ENCODE peak calls at places on chromosomes 4 and X, in eight cellular contexts. One of them, this sample, is unnamed.

GRCh38 chr4:185011408-185011807 is 6.9 kb upstream of the HELT start:
- DNase-seq in kidney epithelial cell: no peak
- DNase-seq in uterus: no peak
- DNase-seq in neural progenitor cell: peak; percentile 75
- DNase-seq in hepatocyte: peak; percentile 43
- DNase-seq in MCF 10A: peak; percentile 43
- DNase-seq in choroid plexus epithelial cell: no peak
- DNase-seq in DND-41: peak; percentile 45
- DNase-seq in this sample: peak; percentile 72

GRCh38 chrX:118974088-118974907 is at the start of gene LONRF3:
- DNase-seq in neural progenitor cell: peak; percentile 27
- DNase-seq in kidney epithelial cell: no peak
- DNase-seq in choroid plexus epithelial cell: peak; percentile 51
- DNase-seq in uterus: peak; percentile 76
- DNase-seq in MCF 10A: peak; percentile 62
- DNase-seq in hepatocyte: peak; percentile 74
- DNase-seq in DND-41: no peak
- DNase-seq in this sample: peak; percentile 39

GRCh38 chr4:170875868-170876267 is 786.1 kb upstream of the AADAT start:
- DNase-seq in DND-41: no peak
- DNase-seq in kidney epithelial cell: no peak
- DNase-seq in hepatocyte: peak; percentile 8
- DNase-seq in choroid plexus epithelial cell: peak; percentile 13
- DNase-seq in uterus: no peak
- DNase-seq in MCF 10A: peak; percentile 13
- DNase-seq in neural progenitor cell: peak; percentile 27
- DNase-seq in this sample: no peak

GRCh38 chr4:77821775-77822174 is 2.6 kb upstream of the CNOT6L start:
- DNase-seq in uterus: no peak
- DNase-seq in MCF 10A: no peak
- DNase-seq in choroid plexus epithelial cell: no peak
- DNase-seq in hepatocyte: no peak
- DNase-seq in DND-41: peak; percentile 21
- DNase-seq in kidney epithelial cell: no peak
- DNase-seq in neural progenitor cell: no peak
- DNase-seq in this sample: no peak

GRCh38 chr4:143512978-143513313 is 556 bp upstream of the SMARCA5 start:
- DNase-seq in DND-41: no peak
- DNase-seq in MCF 10A: no peak
- DNase-seq in neural progenitor cell: no peak
- DNase-seq in uterus: no peak
- DNase-seq in hepatocyte: no peak
- DNase-seq in choroid plexus epithelial cell: no peak
- DNase-seq in kidney epithelial cell: no peak
- DNase-seq in this sample: no peak

GRCh38 chr4:8016527-8016926 is 76.9 kb upstream of the AFAP1 start:
- DNase-seq in hepatocyte: no peak
- DNase-seq in MCF 10A: no peak
- DNase-seq in choroid plexus epithelial cell: no peak
- DNase-seq in neural progenitor cell: no peak
- DNase-seq in uterus: no peak
- DNase-seq in DND-41: no peak
- DNase-seq in kidney epithelial cell: no peak
- DNase-seq in this sample: no peak

GRCh38 chrX:154013614-154014360 is 5.9 kb downstream of the IRAK1 start:
- DNase-seq in DND-41: peak; percentile 55
- DNase-seq in hepatocyte: peak; percentile 56
- DNase-seq in choroid plexus epithelial cell: peak; percentile 36
- DNase-seq in MCF 10A: peak; percentile 32
- DNase-seq in uterus: peak; percentile 46
- DNase-seq in neural progenitor cell: peak; percentile 59
- DNase-seq in kidney epithelial cell: no peak
- DNase-seq in this sample: peak; percentile 60

GRCh38 chr4:82284475-82284857 is 89.3 kb downstream of the HNRNPD start:
- DNase-seq in DND-41: no peak
- DNase-seq in hepatocyte: peak; percentile 24
- DNase-seq in uterus: no peak
- DNase-seq in neural progenitor cell: no peak
- DNase-seq in MCF 10A: no peak
- DNase-seq in choroid plexus epithelial cell: no peak
- DNase-seq in kidney epithelial cell: no peak
- DNase-seq in this sample: no peak

GRCh38 chrX:120749141-120749846 is 119.4 kb upstream of the C1GALT1C1 start:
- DNase-seq in hepatocyte: no peak
- DNase-seq in choroid plexus epithelial cell: no peak
- DNase-seq in neural progenitor cell: no peak
- DNase-seq in DND-41: peak; percentile 80
- DNase-seq in MCF 10A: no peak
- DNase-seq in kidney epithelial cell: no peak
- DNase-seq in uterus: no peak
- DNase-seq in this sample: peak; percentile 5

GRCh38 chrX:38770152-38770551 is 31.1 kb upstream of the MID1IP1 start:
- DNase-seq in neural progenitor cell: no peak
- DNase-seq in uterus: no peak
- DNase-seq in hepatocyte: peak; percentile 9
- DNase-seq in kidney epithelial cell: no peak
- DNase-seq in MCF 10A: no peak
- DNase-seq in DND-41: no peak
- DNase-seq in choroid plexus epithelial cell: no peak
- DNase-seq in this sample: no peak

GRCh38 chr4:184437988-184438774 is 36.2 kb downstream of the IRF2 start:
- DNase-seq in MCF 10A: no peak
- DNase-seq in kidney epithelial cell: no peak
- DNase-seq in uterus: no peak
- DNase-seq in DND-41: no peak
- DNase-seq in choroid plexus epithelial cell: peak; percentile 26
- DNase-seq in neural progenitor cell: no peak
- DNase-seq in hepatocyte: no peak
- DNase-seq in this sample: no peak

GRCh38 chr4:15444879-15445576 is 17.2 kb downstream of the C1QTNF7 start:
- DNase-seq in neural progenitor cell: no peak
- DNase-seq in hepatocyte: no peak
- DNase-seq in uterus: no peak
- DNase-seq in MCF 10A: no peak
- DNase-seq in choroid plexus epithelial cell: no peak
- DNase-seq in DND-41: no peak
- DNase-seq in kidney epithelial cell: no peak
- DNase-seq in this sample: no peak

GRCh38 chrX:122945328-122945727 is 238.8 kb upstream of the GRIA3 start:
- DNase-seq in neural progenitor cell: no peak
- DNase-seq in uterus: no peak
- DNase-seq in MCF 10A: peak; percentile 39
- DNase-seq in DND-41: no peak
- DNase-seq in hepatocyte: no peak
- DNase-seq in choroid plexus epithelial cell: no peak
- DNase-seq in kidney epithelial cell: no peak
- DNase-seq in this sample: no peak

GRCh38 chrX:54891573-54891972 is 29.1 kb upstream of the TRO start:
- DNase-seq in DND-41: peak; percentile 28
- DNase-seq in choroid plexus epithelial cell: peak; percentile 67
- DNase-seq in neural progenitor cell: peak; percentile 54
- DNase-seq in uterus: no peak
- DNase-seq in MCF 10A: peak; percentile 56
- DNase-seq in kidney epithelial cell: no peak
- DNase-seq in hepatocyte: peak; percentile 30
- DNase-seq in this sample: peak; percentile 3

GRCh38 chrX:39853417-39853816 is 244.3 kb downstream of the BCOR start:
- DNase-seq in DND-41: no peak
- DNase-seq in choroid plexus epithelial cell: no peak
- DNase-seq in MCF 10A: no peak
- DNase-seq in hepatocyte: no peak
- DNase-seq in uterus: no peak
- DNase-seq in kidney epithelial cell: no peak
- DNase-seq in neural progenitor cell: no peak
- DNase-seq in this sample: no peak

GRCh38 chr4:80045831-80046230 is 27.2 kb downstream of the ANTXR2 start:
- DNase-seq in choroid plexus epithelial cell: peak; percentile 91
- DNase-seq in DND-41: no peak
- DNase-seq in uterus: no peak
- DNase-seq in kidney epithelial cell: no peak
- DNase-seq in hepatocyte: no peak
- DNase-seq in neural progenitor cell: no peak
- DNase-seq in MCF 10A: no peak
- DNase-seq in this sample: no peak

GRCh38 chr4:86595426-86595805 is 1.3 kb downstream of the PTPN13 start:
- DNase-seq in kidney epithelial cell: no peak
- DNase-seq in uterus: no peak
- DNase-seq in hepatocyte: peak; percentile 30
- DNase-seq in neural progenitor cell: peak; percentile 36
- DNase-seq in choroid plexus epithelial cell: no peak
- DNase-seq in MCF 10A: peak; percentile 62
- DNase-seq in DND-41: no peak
- DNase-seq in this sample: peak; percentile 15

GRCh38 chr4:140556372-140557085 is 12.2 kb downstream of the UCP1 start:
- DNase-seq in hepatocyte: no peak
- DNase-seq in MCF 10A: no peak
- DNase-seq in DND-41: no peak
- DNase-seq in neural progenitor cell: no peak
- DNase-seq in choroid plexus epithelial cell: no peak
- DNase-seq in uterus: no peak
- DNase-seq in kidney epithelial cell: no peak
- DNase-seq in this sample: no peak

GRCh38 chrX:25007059-25008053 is 8.4 kb downstream of the ARX start:
- DNase-seq in neural progenitor cell: peak; percentile 67
- DNase-seq in choroid plexus epithelial cell: no peak
- DNase-seq in kidney epithelial cell: no peak
- DNase-seq in DND-41: no peak
- DNase-seq in MCF 10A: no peak
- DNase-seq in uterus: no peak
- DNase-seq in hepatocyte: no peak
- DNase-seq in this sample: peak; percentile 62

GRCh38 chr4:15336410-15337184 is 91.2 kb upstream of the C1QTNF7 start:
- DNase-seq in DND-41: no peak
- DNase-seq in MCF 10A: peak; percentile 26
- DNase-seq in hepatocyte: no peak
- DNase-seq in choroid plexus epithelial cell: peak; percentile 90
- DNase-seq in neural progenitor cell: no peak
- DNase-seq in kidney epithelial cell: peak; percentile 84
- DNase-seq in uterus: no peak
- DNase-seq in this sample: no peak

GRCh38 chrX:43847352-43847751 is 34.9 kb downstream of the MAOB start:
- DNase-seq in choroid plexus epithelial cell: no peak
- DNase-seq in MCF 10A: no peak
- DNase-seq in neural progenitor cell: no peak
- DNase-seq in hepatocyte: no peak
- DNase-seq in kidney epithelial cell: no peak
- DNase-seq in uterus: no peak
- DNase-seq in DND-41: no peak
- DNase-seq in this sample: no peak

GRCh38 chrX:13177921-13178320 is 133.5 kb upstream of the FAM9C start:
- DNase-seq in uterus: no peak
- DNase-seq in DND-41: peak; percentile 74
- DNase-seq in choroid plexus epithelial cell: no peak
- DNase-seq in kidney epithelial cell: no peak
- DNase-seq in MCF 10A: no peak
- DNase-seq in hepatocyte: no peak
- DNase-seq in neural progenitor cell: no peak
- DNase-seq in this sample: no peak

GRCh38 chr4:146340798-146341197 is 126.5 kb downstream of the REELD1 start:
- DNase-seq in hepatocyte: no peak
- DNase-seq in uterus: no peak
- DNase-seq in kidney epithelial cell: no peak
- DNase-seq in choroid plexus epithelial cell: peak; percentile 53
- DNase-seq in neural progenitor cell: no peak
- DNase-seq in MCF 10A: peak; percentile 33
- DNase-seq in DND-41: no peak
- DNase-seq in this sample: no peak

GRCh38 chr4:71379126-71379525 is 40.3 kb downstream of the SLC4A4 start:
- DNase-seq in kidney epithelial cell: no peak
- DNase-seq in MCF 10A: no peak
- DNase-seq in uterus: no peak
- DNase-seq in choroid plexus epithelial cell: no peak
- DNase-seq in neural progenitor cell: no peak
- DNase-seq in hepatocyte: no peak
- DNase-seq in DND-41: no peak
- DNase-seq in this sample: no peak

DNA sequence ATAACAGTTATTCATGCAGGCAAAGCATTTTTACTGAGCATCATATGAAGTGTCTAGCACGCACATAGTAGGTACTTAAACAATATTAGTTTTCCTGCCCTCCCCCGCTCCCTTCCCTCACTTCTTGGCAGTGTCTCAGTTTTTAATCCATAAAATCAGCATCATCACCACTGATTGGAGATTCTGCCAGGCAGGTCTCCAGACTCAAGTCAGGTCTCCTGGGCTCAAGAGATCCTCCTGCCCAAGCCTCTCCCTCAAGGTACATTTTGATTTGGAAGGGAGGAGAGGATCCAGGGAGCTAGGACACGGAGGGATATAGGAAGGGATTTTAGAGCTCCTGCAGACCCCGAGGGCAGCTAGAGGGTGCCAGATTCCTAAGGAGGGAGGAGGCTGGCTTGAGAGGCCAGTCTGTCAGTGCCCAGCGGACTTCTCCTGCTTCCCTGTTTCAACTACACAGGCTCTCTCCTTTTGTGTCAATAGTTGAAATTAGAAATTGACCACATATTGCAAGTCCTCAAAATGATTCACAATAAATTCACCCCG is 4.4 kb upstream of the FAT1 start:
- DNase-seq in hepatocyte: peak; percentile 35
- DNase-seq in neural progenitor cell: peak; percentile 75
- DNase-seq in DND-41: no peak
- DNase-seq in MCF 10A: peak; percentile 69
- DNase-seq in uterus: no peak
- DNase-seq in kidney epithelial cell: no peak
- DNase-seq in choroid plexus epithelial cell: peak; percentile 47
- DNase-seq in this sample: peak; percentile 29
- TF ChIP-seq CTCF in hepatocyte: peak; percentile 29
- TF ChIP-seq CTCF in neural progenitor cell: peak; percentile 42
- TF ChIP-seq CTCF in DND-41: no peak
- TF ChIP-seq CTCF in MCF 10A: no peak
- TF ChIP-seq CTCF in uterus: no peak
- TF ChIP-seq CTCF in kidney epithelial cell: peak; percentile 41
- TF ChIP-seq CTCF in choroid plexus epithelial cell: peak; percentile 35
- TF ChIP-seq CTCF in this sample: no peak

GRCh38 chr4:114378306-114378903 is 220.2 kb upstream of the UGT8 start:
- DNase-seq in DND-41: no peak
- DNase-seq in uterus: no peak
- DNase-seq in choroid plexus epithelial cell: peak; percentile 74
- DNase-seq in MCF 10A: peak; percentile 55
- DNase-seq in kidney epithelial cell: no peak
- DNase-seq in hepatocyte: peak; percentile 49
- DNase-seq in neural progenitor cell: no peak
- DNase-seq in this sample: no peak
- TF ChIP-seq CTCF in DND-41: no peak
- TF ChIP-seq CTCF in uterus: no peak
- TF ChIP-seq CTCF in choroid plexus epithelial cell: peak; percentile 75
- TF ChIP-seq CTCF in MCF 10A: peak; percentile 70
- TF ChIP-seq CTCF in kidney epithelial cell: peak; percentile 61
- TF ChIP-seq CTCF in hepatocyte: peak; percentile 84
- TF ChIP-seq CTCF in neural progenitor cell: peak; percentile 53
- TF ChIP-seq CTCF in this sample: no peak

GRCh38 chr4:145003675-145004074 is 94.3 kb downstream of the ANAPC10 start:
- DNase-seq in uterus: no peak
- DNase-seq in choroid plexus epithelial cell: no peak
- DNase-seq in DND-41: no peak
- DNase-seq in hepatocyte: no peak
- DNase-seq in MCF 10A: no peak
- DNase-seq in kidney epithelial cell: no peak
- DNase-seq in neural progenitor cell: no peak
- DNase-seq in this sample: no peak
- TF ChIP-seq CTCF in uterus: no peak
- TF ChIP-seq CTCF in choroid plexus epithelial cell: no peak
- TF ChIP-seq CTCF in DND-41: no peak
- TF ChIP-seq CTCF in hepatocyte: no peak
- TF ChIP-seq CTCF in MCF 10A: no peak
- TF ChIP-seq CTCF in kidney epithelial cell: no peak
- TF ChIP-seq CTCF in neural progenitor cell: no peak
- TF ChIP-seq CTCF in this sample: no peak

GRCh38 chr4:98199247-98199646 is 56.0 kb upstream of the STPG2 start:
- DNase-seq in neural progenitor cell: no peak
- DNase-seq in kidney epithelial cell: no peak
- DNase-seq in MCF 10A: no peak
- DNase-seq in DND-41: no peak
- DNase-seq in uterus: no peak
- DNase-seq in hepatocyte: no peak
- DNase-seq in choroid plexus epithelial cell: peak; percentile 13
- DNase-seq in this sample: no peak
- TF ChIP-seq CTCF in neural progenitor cell: no peak
- TF ChIP-seq CTCF in kidney epithelial cell: no peak
- TF ChIP-seq CTCF in MCF 10A: no peak
- TF ChIP-seq CTCF in DND-41: no peak
- TF ChIP-seq CTCF in uterus: no peak
- TF ChIP-seq CTCF in hepatocyte: no peak
- TF ChIP-seq CTCF in choroid plexus epithelial cell: peak; percentile 26
- TF ChIP-seq CTCF in this sample: no peak